ENCODE peak calls at places on chromosomes 2 and 18, in ten cellular contexts. E is CD8-positive, alpha-beta memory T cell; P is mesendoderm; R is iPS DF 6.9; O is effector memory CD4-positive, alpha-beta T cell; V is neural progenitor cell; F is heart left ventricle; G is MM.1S; T is adrenal gland; Q is stomach. K is an unnamed sample. For H3K36me3 and H3K27me3, the result is how much of the 10 kb centered on the place peaks cover.

GRCh38 chr18:48321121-48321520 is 88.1 kb downstream of the ZBTB7C start:
- DNase-seq in E (no peak), P (no peak), R (no peak), O (no peak), V (no peak), F (no peak), G (no peak), T (no peak), Q (no peak), K (no peak)

GRCh38 chr2:47520825-47521665 is 118.1 kb downstream of the MSH2 start:
- DNase-seq in E (peak), P (no peak), R (peak), O (peak), V (no peak), F (peak), G (peak), T (peak), Q (peak), K (peak)

GRCh38 chr2:130336877-130337734 is 5.6 kb upstream of the IMP4 start:
- DNase-seq in E (peak), P (peak), R (no peak), O (peak), V (peak), F (peak), G (no peak), T (peak), Q (peak), K (no peak)

GRCh38 chr18:60693426-60693825 is 320.9 kb upstream of the MC4R start:
- DNase-seq in E (no peak), P (no peak), R (no peak), O (no peak), V (no peak), F (no peak), G (no peak), T (no peak), Q (no peak), K (no peak)

GRCh38 chr2:67702284-67702683 is 305.2 kb downstream of the ETAA1 start:
- DNase-seq in E (no peak), P (no peak), R (no peak), O (no peak), V (no peak), F (no peak), G (no peak), T (no peak), Q (no peak), K (no peak)

GRCh38 chr2:63740943-63741342 is 100.8 kb upstream of the UGP2 start:
- DNase-seq in E (no peak), P (no peak), R (no peak), O (no peak), V (no peak), F (no peak), G (no peak), T (no peak), Q (no peak), K (no peak)

GRCh38 chr18:23487738-23488625 is 15.3 kb upstream of the RMC1 start:
- DNase-seq in E (peak), P (no peak), R (no peak), O (no peak), V (no peak), F (no peak), G (peak), T (no peak), Q (peak), K (peak)

GRCh38 chr2:213104089-213104902 is 47.1 kb downstream of the IKZF2 start:
- DNase-seq in E (peak), P (peak), R (no peak), O (no peak), V (no peak), F (no peak), G (no peak), T (peak), Q (no peak), K (no peak)

GRCh38 chr18:13560306-13560705 is 166.1 kb downstream of the FAM210A start:
- DNase-seq in E (no peak), P (no peak), R (no peak), O (no peak), V (no peak), F (no peak), G (no peak), T (no peak), Q (no peak), K (no peak)

GRCh38 chr2:217271813-217272212 is 411.9 kb upstream of the TNP1 start:
- DNase-seq in E (no peak), P (no peak), R (no peak), O (no peak), V (no peak), F (no peak), G (no peak), T (no peak), Q (no peak), K (no peak)

GRCh38 chr2:177799531-177799930 is 273.0 kb downstream of the PDE11A start:
- DNase-seq in E (no peak), P (peak), R (peak), O (no peak), V (peak), F (no peak), G (peak), T (no peak), Q (no peak), K (peak)

GRCh38 chr2:100416939-100417744 is at the start of gene CHST10:
- DNase-seq in E (peak), P (peak), R (peak), O (peak), V (peak), F (peak), G (peak), T (peak), Q (peak), K (peak)

GRCh38 chr2:102117488-102117887 is 25.1 kb upstream of the IL1R1 start:
- DNase-seq in E (no peak), P (no peak), R (no peak), O (no peak), V (no peak), F (no peak), G (no peak), T (no peak), Q (no peak), K (peak)

GRCh38 chr18:10086458-10086857 is 172.6 kb downstream of the VAPA start:
- DNase-seq in E (no peak), P (peak), R (no peak), O (no peak), V (peak), F (no peak), G (no peak), T (no peak), Q (no peak), K (no peak)

GRCh38 chr2:70946832-70947442 is 11.2 kb downstream of the ATP6V1B1 start:
- DNase-seq in E (peak), P (peak), R (peak), O (peak), V (peak), F (peak), G (peak), T (peak), Q (peak), K (peak)

GRCh38 chr18:41617592-41617991 is 337.4 kb upstream of the PIK3C3 start:
- DNase-seq in E (no peak), P (no peak), R (no peak), O (no peak), V (no peak), F (no peak), G (no peak), T (no peak), Q (no peak), K (no peak)

GRCh38 chr2:146130290-146130689 is 1610.4 kb upstream of the ZEB2 start:
- DNase-seq in E (no peak), P (no peak), R (no peak), O (no peak), V (no peak), F (no peak), G (no peak), T (no peak), Q (no peak), K (no peak)

GRCh38 chr2:110143982-110144381 is 28.4 kb upstream of the MALL start:
- DNase-seq in E (no peak), P (no peak), R (no peak), O (no peak), V (no peak), F (no peak), G (no peak), T (no peak), Q (no peak), K (no peak)

GRCh38 chr2:127423880-127424279 is 5.7 kb downstream of the PROC start:
- DNase-seq in E (no peak), P (no peak), R (no peak), O (no peak), V (no peak), F (no peak), G (no peak), T (no peak), Q (no peak), K (no peak)

GRCh38 chr2:241507430-241508239 is 749 bp downstream of the STK25 start:
- DNase-seq in E (peak), P (peak), R (no peak), O (no peak), V (peak), F (no peak), G (peak), T (peak), Q (peak), K (peak)

GRCh38 chr2:173204316-173204715 is 128.7 kb downstream of the MAP3K20 start:
- DNase-seq in E (no peak), P (no peak), R (no peak), O (no peak), V (no peak), F (no peak), G (no peak), T (no peak), Q (no peak), K (no peak)

GRCh38 chr2:767440-767839 is 90.2 kb upstream of the TMEM18 start:
- DNase-seq in E (no peak), P (no peak), R (no peak), O (no peak), V (no peak), F (no peak), G (no peak), T (no peak), Q (no peak), K (no peak)

GRCh38 chr2:190859347-190860297 is 21.0 kb upstream of the GLS start:
- DNase-seq in E (no peak), P (peak), R (no peak), O (no peak), V (no peak), F (no peak), G (no peak), T (no peak), Q (no peak), K (peak)

GRCh38 chr18:79683626-79684282 is 4.2 kb downstream of the CTDP1 start:
- DNase-seq in E (no peak), P (no peak), R (no peak), O (no peak), V (no peak), F (no peak), G (no peak), T (no peak), Q (no peak), K (no peak)

GRCh38 chr2:69177063-69177771 is 164.2 kb downstream of the ANTXR1 start:
- DNase-seq in E (no peak), P (peak), R (no peak), O (no peak), V (peak), F (peak), G (no peak), T (peak), Q (peak), K (peak)

GRCh38 chr18:13291745-13292447 is 73.3 kb downstream of the LDLRAD4 start:
- DNase-seq in E (no peak), P (no peak), R (no peak), O (no peak), V (no peak), F (no peak), G (no peak), T (no peak), Q (no peak), K (no peak)

GRCh38 chr18:27959101-27959500 is 217.8 kb downstream of the CDH2 start:
- DNase-seq in E (no peak), P (no peak), R (no peak), O (no peak), V (no peak), F (no peak), G (no peak), T (no peak), Q (no peak), K (no peak)

GRCh38 chr2:150872919-150873772 is 385.7 kb upstream of the RND3 start:
- DNase-seq in E (no peak), P (peak), R (no peak), O (no peak), V (peak), F (no peak), G (no peak), T (peak), Q (no peak), K (peak)

GRCh38 chr2:239564587-239564986 is 163.8 kb upstream of the HDAC4 start:
- DNase-seq in E (no peak), P (no peak), R (no peak), O (no peak), V (no peak), F (no peak), G (no peak), T (no peak), Q (no peak), K (no peak)

GRCh38 chr2:9205963-9206948 is at the start of gene ASAP2:
- DNase-seq in E (peak), P (peak), R (no peak), O (no peak), V (peak), F (peak), G (peak), T (peak), Q (peak), K (peak)

GRCh38 chr2:160890667-160891352 is 269.4 kb upstream of the TANK start:
- DNase-seq in E (no peak), P (no peak), R (no peak), O (no peak), V (no peak), F (no peak), G (no peak), T (no peak), Q (no peak), K (no peak)

DNA sequence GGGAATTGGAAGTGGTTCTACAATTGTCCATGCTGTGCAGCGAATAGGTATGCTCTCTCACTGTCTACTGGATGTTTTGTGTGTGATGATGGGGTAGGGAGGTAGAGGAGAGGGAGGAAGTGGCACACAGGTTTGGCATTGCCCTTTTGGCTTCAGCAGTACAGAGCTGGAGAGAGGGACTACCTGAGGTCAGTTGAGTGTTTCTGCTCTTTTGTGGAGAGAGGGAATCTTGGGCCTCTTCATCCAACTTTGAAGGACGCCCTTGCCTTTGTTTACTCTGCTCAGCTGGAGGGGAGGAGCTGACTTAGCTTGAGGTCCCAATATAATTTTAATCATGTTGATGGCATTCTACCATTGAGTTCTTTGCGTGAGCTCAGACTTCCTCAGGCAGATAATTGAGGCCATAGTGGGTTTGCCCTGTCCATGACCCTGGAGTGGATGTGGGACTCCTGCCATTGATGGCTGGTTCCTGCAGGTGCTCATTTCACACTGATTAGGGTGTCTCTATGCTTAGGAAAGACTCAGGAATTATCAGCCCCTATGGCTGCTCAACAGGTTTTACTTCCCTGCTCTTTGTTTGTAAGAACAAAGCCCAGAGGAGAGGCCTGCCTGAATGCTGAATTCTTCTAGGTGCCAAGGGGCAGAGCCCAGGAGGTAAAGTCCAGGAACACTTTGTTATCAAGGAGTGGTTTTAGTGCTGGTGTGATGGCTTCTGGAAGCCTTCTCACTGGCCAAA is 7.2 kb downstream of the RPIA start:
- DNase-seq in E (no peak), P (peak), R (no peak), O (no peak), V (no peak), F (no peak), G (no peak), T (no peak), Q (peak), K (no peak)
- H3K36me3 ChIP-seq in E (under half), P (under half), R (under half), O (under half), V (under half), F (under half), G (under half), T (under half), Q (under half), K (under half)

GRCh38 chr2:86648696-86649095 is 25.0 kb upstream of the RNF103 start:
- DNase-seq in E (no peak), P (no peak), R (no peak), O (no peak), V (no peak), F (no peak), G (no peak), T (no peak), Q (no peak), K (no peak)
- H3K27ac ChIP-seq in E (no peak), P (no peak), R (no peak), O (no peak), V (no peak), F (no peak), G (no peak), T (no peak), Q (peak), K (no peak)

GRCh38 chr2:23756593-23757292 is 170.2 kb downstream of the ATAD2B start:
- DNase-seq in E (no peak), P (no peak), R (no peak), O (no peak), V (no peak), F (no peak), G (no peak), T (no peak), Q (no peak), K (no peak)

GRCh38 chr2:23746141-23746863 is 180.6 kb downstream of the ATAD2B start:
- DNase-seq in E (no peak), P (no peak), R (no peak), O (no peak), V (no peak), F (no peak), G (no peak), T (no peak), Q (no peak), K (no peak)

GRCh38 chr2:23754970-23755369 is 172.0 kb downstream of the ATAD2B start:
- DNase-seq in E (no peak), P (peak), R (no peak), O (no peak), V (no peak), F (no peak), G (no peak), T (no peak), Q (no peak), K (no peak)

GRCh38 chr2:23753291-23754006 is 173.5 kb downstream of the ATAD2B start:
- DNase-seq in E (no peak), P (peak), R (no peak), O (no peak), V (no peak), F (no peak), G (no peak), T (no peak), Q (no peak), K (peak)

GRCh38 chr2:23751747-23752265 is 175.1 kb downstream of the ATAD2B start:
- DNase-seq in E (no peak), P (peak), R (no peak), O (no peak), V (no peak), F (no peak), G (no peak), T (no peak), Q (no peak), K (no peak)
- H3K27me3 ChIP-seq in E (under half), P (under half), R (under half), O (under half), V (under half), F (under half), G (under half), T (under half), Q (under half), K (under half)

DNA sequence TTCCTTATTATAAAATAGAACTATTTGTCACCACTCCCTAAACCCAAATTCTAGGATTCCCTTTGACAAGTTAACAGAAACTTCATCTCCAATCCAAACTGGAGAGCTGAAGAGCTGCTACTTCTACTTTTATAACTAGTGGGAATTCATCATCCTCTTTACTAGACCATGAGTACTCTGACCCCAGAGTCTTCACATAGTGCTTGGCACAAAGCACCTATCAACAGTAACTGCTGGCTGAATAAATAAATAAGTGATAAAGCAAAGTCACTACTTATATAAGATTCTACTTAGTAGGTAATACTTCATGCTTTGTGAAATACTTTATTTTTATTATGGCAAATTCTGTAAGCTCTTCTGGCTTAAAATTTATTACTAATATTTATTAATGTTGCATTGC is 49.5 kb downstream of the DARS1 start:
- DNase-seq in E (no peak), P (no peak), R (no peak), O (no peak), V (no peak), F (no peak), G (no peak), T (no peak), Q (no peak), K (no peak)
- H3K36me3 ChIP-seq in E (under half), P (under half), R (under half), O (under half), V (under half), F (under half), G (under half), T (under half), Q (under half), K (under half)

GRCh38 chr2:174632847-174633620 is 35.4 kb upstream of the WIPF1 start:
- DNase-seq in E (peak), P (no peak), R (no peak), O (no peak), V (no peak), F (no peak), G (peak), T (no peak), Q (no peak), K (no peak)
- H3K27ac ChIP-seq in E (peak), P (no peak), R (no peak), O (peak), V (no peak), F (peak), G (peak), T (peak), Q (peak), K (no peak)

DNA sequence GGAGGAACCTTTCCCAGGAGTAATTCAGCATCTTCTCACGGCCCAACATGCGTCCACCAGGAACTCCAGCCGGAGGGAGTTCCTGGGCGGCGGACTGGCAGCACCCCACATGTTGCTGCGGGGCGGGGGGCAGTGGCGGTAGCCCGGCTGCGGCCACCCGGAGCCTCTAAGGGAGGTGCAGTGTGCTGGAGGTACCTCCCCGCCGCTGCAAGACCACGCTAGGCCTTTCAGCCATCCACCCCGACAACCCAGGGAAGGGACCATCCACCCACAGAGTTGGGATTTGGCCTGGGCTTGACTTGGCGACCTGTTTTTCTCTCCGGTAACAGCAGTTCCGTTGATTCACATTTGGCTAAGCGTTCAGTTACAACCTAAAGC is 625 bp downstream of the LYPD6 start:
- DNase-seq in E (no peak), P (peak), R (no peak), O (no peak), V (peak), F (no peak), G (no peak), T (no peak), Q (no peak), K (no peak)
- H3K27me3 ChIP-seq in E (under half), P (under half), R (under half), O (under half), V (under half), F (half or more), G (under half), T (under half), Q (under half), K (under half)

GRCh38 chr18:45916302-45916701 is 50.8 kb downstream of the EPG5 start:
- DNase-seq in E (no peak), P (peak), R (no peak), O (no peak), V (peak), F (no peak), G (no peak), T (no peak), Q (no peak), K (no peak)

GRCh38 chr18:45913276-45913675 is 53.9 kb downstream of the EPG5 start:
- DNase-seq in E (no peak), P (no peak), R (no peak), O (no peak), V (no peak), F (no peak), G (no peak), T (no peak), Q (no peak), K (no peak)

GRCh38 chr18:45910405-45911023 is 56.6 kb downstream of the EPG5 start:
- DNase-seq in E (peak), P (peak), R (peak), O (peak), V (peak), F (peak), G (peak), T (peak), Q (peak), K (peak)
- H3K36me3 ChIP-seq in E (under half), P (under half), R (under half), O (half or more), V (under half), F (under half), G (under half), T (half or more), Q (under half), K (half or more)